ENCODE peak calls at places on chromosomes 6 and 20, in five cellular contexts. One of them, this sample, is unnamed.
A peak's percentile ranks its signal among the peaks of the same experiment; 100 is the strongest.

GRCh38 chr6:79946773-79947190 is 571 bp downstream of the ELOVL4 start:
- DNase-seq in CD4-positive, alpha-beta T cell: no peak
- DNase-seq in immature natural killer cell: no peak
- DNase-seq in NCI-H1930: no peak
- DNase-seq in NCI-H510A treated with DMSO at 0.1 percent for 48 hours: no peak
- DNase-seq in this sample: no peak

GRCh38 chr6:18432180-18432579 is 45.0 kb downstream of the RNF144B start:
- DNase-seq in CD4-positive, alpha-beta T cell: no peak
- DNase-seq in NCI-H510A treated with DMSO at 0.1 percent for 48 hours: no peak
- DNase-seq in immature natural killer cell: no peak
- DNase-seq in NCI-H1930: no peak
- DNase-seq in this sample: no peak

GRCh38 chr6:122284848-122285247 is 114.6 kb upstream of the HSF2 start:
- DNase-seq in NCI-H510A treated with DMSO at 0.1 percent for 48 hours: no peak
- DNase-seq in CD4-positive, alpha-beta T cell: no peak
- DNase-seq in immature natural killer cell: no peak
- DNase-seq in NCI-H1930: no peak
- DNase-seq in this sample: no peak

GRCh38 chr6:142613981-142614380 is 312.2 kb downstream of the ADGRG6 start:
- DNase-seq in NCI-H1930: no peak
- DNase-seq in immature natural killer cell: no peak
- DNase-seq in CD4-positive, alpha-beta T cell: no peak
- DNase-seq in NCI-H510A treated with DMSO at 0.1 percent for 48 hours: no peak
- DNase-seq in this sample: no peak

GRCh38 chr6:166951670-166952060 is 4.7 kb downstream of the RNASET2 start:
- DNase-seq in immature natural killer cell: no peak
- DNase-seq in NCI-H510A treated with DMSO at 0.1 percent for 48 hours: no peak
- DNase-seq in CD4-positive, alpha-beta T cell: no peak
- DNase-seq in NCI-H1930: no peak
- DNase-seq in this sample: no peak

GRCh38 chr6:39004801-39005200 is 43.8 kb upstream of the GLP1R start:
- DNase-seq in NCI-H510A treated with DMSO at 0.1 percent for 48 hours: no peak
- DNase-seq in immature natural killer cell: no peak
- DNase-seq in NCI-H1930: no peak
- DNase-seq in CD4-positive, alpha-beta T cell: no peak
- DNase-seq in this sample: no peak

GRCh38 chr6:104955927-104956662 is 812 bp upstream of the LIN28B start:
- DNase-seq in CD4-positive, alpha-beta T cell: no peak
- DNase-seq in NCI-H1930: peak; percentile 7
- DNase-seq in NCI-H510A treated with DMSO at 0.1 percent for 48 hours: no peak
- DNase-seq in immature natural killer cell: no peak
- DNase-seq in this sample: no peak

GRCh38 chr20:39946053-39946810 is 742.8 kb downstream of the MAFB start:
- DNase-seq in immature natural killer cell: no peak
- DNase-seq in CD4-positive, alpha-beta T cell: no peak
- DNase-seq in NCI-H510A treated with DMSO at 0.1 percent for 48 hours: no peak
- DNase-seq in NCI-H1930: no peak
- DNase-seq in this sample: no peak

GRCh38 chr20:51258582-51259175 is 235.8 kb upstream of the KCNG1 start:
- DNase-seq in immature natural killer cell: no peak
- DNase-seq in NCI-H1930: no peak
- DNase-seq in CD4-positive, alpha-beta T cell: no peak
- DNase-seq in NCI-H510A treated with DMSO at 0.1 percent for 48 hours: no peak
- DNase-seq in this sample: no peak

GRCh38 chr6:150537893-150538292 is 61.8 kb upstream of the PLEKHG1 start:
- DNase-seq in NCI-H510A treated with DMSO at 0.1 percent for 48 hours: no peak
- DNase-seq in immature natural killer cell: no peak
- DNase-seq in NCI-H1930: no peak
- DNase-seq in CD4-positive, alpha-beta T cell: no peak
- DNase-seq in this sample: no peak

GRCh38 chr6:160226118-160226541 is 32.5 kb downstream of the SLC22A2 start:
- DNase-seq in NCI-H510A treated with DMSO at 0.1 percent for 48 hours: no peak
- DNase-seq in NCI-H1930: no peak
- DNase-seq in CD4-positive, alpha-beta T cell: no peak
- DNase-seq in immature natural killer cell: no peak
- DNase-seq in this sample: no peak

GRCh38 chr20:1423625-1424106 is 30.8 kb upstream of the FKBP1A start:
- DNase-seq in immature natural killer cell: no peak
- DNase-seq in CD4-positive, alpha-beta T cell: no peak
- DNase-seq in NCI-H510A treated with DMSO at 0.1 percent for 48 hours: peak; percentile 51
- DNase-seq in NCI-H1930: peak; percentile 22
- DNase-seq in this sample: no peak

GRCh38 chr6:105191351-105191750 is 11.5 kb upstream of the POPDC3 start:
- DNase-seq in immature natural killer cell: no peak
- DNase-seq in NCI-H510A treated with DMSO at 0.1 percent for 48 hours: no peak
- DNase-seq in CD4-positive, alpha-beta T cell: no peak
- DNase-seq in NCI-H1930: no peak
- DNase-seq in this sample: no peak

GRCh38 chr6:35737413-35738211 is 780 bp downstream of the ARMC12 start:
- DNase-seq in immature natural killer cell: peak; percentile 61
- DNase-seq in NCI-H1930: peak; percentile 37
- DNase-seq in NCI-H510A treated with DMSO at 0.1 percent for 48 hours: peak; percentile 97
- DNase-seq in CD4-positive, alpha-beta T cell: no peak
- DNase-seq in this sample: no peak

This sample was measured in memory B cell.